ENCODE peak calls at places on chromosomes 1 and 21, in nine cellular contexts. O is HCT116; X is GM23338; M is left lung; W is CD8-positive, alpha-beta memory T cell; B is tibial nerve; K is left ventricle myocardium inferior; G is CD4-positive, alpha-beta memory T cell; C is GM23248. Y is an unnamed sample.

GRCh38 chr1:68826861-68827260 is 330.0 kb upstream of the DEPDC1 start:
- DNase-seq in K (no peak), B (no peak), W (no peak), C (no peak), G (no peak), O (no peak), M (no peak), X (no peak), Y (no peak)

GRCh38 chr1:25045480-25046193 is 115.6 kb upstream of the RUNX3 start:
- DNase-seq in G (no peak), O (no peak), W (no peak), K (no peak), C (no peak), B (no peak), X (no peak), M (no peak), Y (no peak)

GRCh38 chr1:41476807-41477361 is 7.6 kb downstream of the EDN2 start:
- DNase-seq in G (no peak), W (no peak), K (no peak), B (peak), M (no peak), C (no peak), O (no peak), X (no peak), Y (no peak)

GRCh38 chr1:220426989-220427388 is 100.9 kb upstream of the MARK1 start:
- DNase-seq in X (no peak), C (no peak), O (peak), G (no peak), K (no peak), M (no peak), B (no peak), W (no peak), Y (no peak)

GRCh38 chr21:18951291-18952038 is 547.9 kb upstream of the TMPRSS15 start:
- DNase-seq in B (no peak), M (no peak), K (no peak), G (no peak), W (no peak), X (peak), C (no peak), O (no peak), Y (no peak)

GRCh38 chr1:67571406-67571805 is 113.6 kb upstream of the GADD45A start:
- DNase-seq in K (no peak), M (no peak), G (no peak), C (no peak), O (no peak), W (no peak), B (no peak), X (no peak), Y (no peak)

GRCh38 chr1:58857673-58858343 is 74.0 kb upstream of the JUN start:
- DNase-seq in C (no peak), B (no peak), X (no peak), M (no peak), G (peak), W (no peak), O (no peak), K (no peak), Y (no peak)

GRCh38 chr1:154155282-154155681 is 409 bp upstream of the NUP210L start:
- DNase-seq in W (no peak), M (peak), X (peak), G (no peak), K (no peak), B (peak), O (no peak), C (peak), Y (no peak)

GRCh38 chr1:95133687-95134086 is 16.5 kb downstream of the TLCD4 start:
- DNase-seq in O (no peak), M (no peak), K (no peak), G (no peak), B (no peak), X (no peak), C (no peak), W (no peak), Y (no peak)

GRCh38 chr1:3504823-3505155 is 50.3 kb downstream of the ARHGEF16 start:
- DNase-seq in X (no peak), W (no peak), C (peak), M (no peak), G (no peak), K (no peak), B (peak), O (no peak), Y (no peak)

GRCh38 chr1:983736-984475 is 2.0 kb upstream of the PERM1 start:
- DNase-seq in C (peak), W (peak), X (peak), G (peak), O (no peak), B (no peak), K (peak), M (no peak), Y (peak)

GRCh38 chr1:32200226-32201010 is at the start of gene CCDC28B:
- DNase-seq in B (peak), W (peak), O (no peak), K (peak), X (peak), G (peak), C (peak), M (peak), Y (peak)

GRCh38 chr1:56710646-56711045 is 65.5 kb downstream of the PRKAA2 start:
- DNase-seq in C (peak), K (no peak), G (no peak), W (no peak), M (no peak), X (no peak), O (no peak), B (no peak), Y (no peak)

GRCh38 chr21:45598109-45598508 is 45.4 kb upstream of the PCBP3 start:
- DNase-seq in X (no peak), K (no peak), G (no peak), C (no peak), W (no peak), O (no peak), B (no peak), M (peak), Y (no peak)

GRCh38 chr1:29237906-29238600 is 1.7 kb downstream of the PTPRU start:
- DNase-seq in O (no peak), M (peak), B (no peak), W (no peak), X (peak), G (no peak), K (peak), C (peak), Y (no peak)

GRCh38 chr1:11364170-11364569 is 91.2 kb downstream of the UBIAD1 start:
- DNase-seq in M (no peak), B (no peak), C (no peak), G (no peak), O (peak), W (no peak), X (peak), K (no peak), Y (no peak)

GRCh38 chr1:186139706-186140105 is 235.3 kb downstream of the TPR start:
- DNase-seq in G (no peak), B (peak), M (no peak), C (peak), X (no peak), W (no peak), O (no peak), K (no peak), Y (no peak)

GRCh38 chr1:221045842-221046831 is 166.9 kb downstream of the HLX start:
- DNase-seq in B (no peak), G (no peak), O (no peak), K (no peak), W (no peak), X (no peak), M (no peak), C (peak), Y (no peak)

GRCh38 chr1:20729155-20729931 is 3.2 kb downstream of the SH2D5 start:
- DNase-seq in B (no peak), C (no peak), W (no peak), G (no peak), M (peak), X (no peak), O (no peak), K (no peak), Y (no peak)

GRCh38 chr1:166925791-166926483 is 49.4 kb downstream of the ILDR2 start:
- DNase-seq in B (no peak), K (no peak), O (no peak), C (peak), W (no peak), X (peak), M (no peak), G (no peak), Y (no peak)

GRCh38 chr1:183433703-183434102 is 15.5 kb upstream of the NMNAT2 start:
- DNase-seq in X (no peak), G (no peak), M (no peak), B (no peak), W (no peak), K (no peak), C (no peak), O (no peak), Y (no peak)

GRCh38 chr1:86460998-86461397 is 7.7 kb upstream of the CLCA1 start:
- DNase-seq in W (no peak), M (no peak), C (no peak), G (no peak), K (no peak), O (no peak), B (no peak), X (no peak), Y (no peak)

GRCh38 chr21:40683349-40683748 is 163.6 kb downstream of the DSCAM start:
- DNase-seq in M (no peak), K (no peak), C (no peak), B (no peak), W (no peak), O (no peak), X (no peak), G (no peak), Y (no peak)

GRCh38 chr1:153631047-153632022 is 2.5 kb upstream of the CHTOP start:
- DNase-seq in W (no peak), B (no peak), G (no peak), M (peak), K (no peak), O (no peak), C (peak), X (no peak), Y (peak)

GRCh38 chr1:54027848-54028247 is 9.9 kb upstream of the LDLRAD1 start:
- DNase-seq in C (no peak), W (no peak), M (no peak), K (peak), G (no peak), B (no peak), O (no peak), X (no peak), Y (no peak)

GRCh38 chr1:54679706-54680105 is 36.0 kb upstream of the TTC4 start:
- DNase-seq in O (no peak), C (no peak), G (no peak), W (no peak), M (no peak), B (no peak), K (no peak), X (no peak), Y (no peak)

GRCh38 chr1:10755977-10756521 is 40.4 kb downstream of the CASZ1 start:
- DNase-seq in G (peak), W (peak), B (no peak), K (peak), M (peak), O (no peak), X (no peak), C (peak), Y (no peak)

GRCh38 chr1:25922064-25922632 is 15.9 kb upstream of the STMN1 start:
- DNase-seq in B (no peak), O (no peak), X (peak), K (no peak), M (no peak), G (no peak), C (no peak), W (no peak), Y (no peak)

GRCh38 chr1:209601809-209602657 is 18.5 kb downstream of the CAMK1G start:
- DNase-seq in X (peak), B (peak), M (no peak), W (no peak), K (no peak), G (peak), O (peak), C (peak), Y (peak)

GRCh38 chr1:210883821-210884220 is 250.1 kb downstream of the KCNH1 start:
- DNase-seq in X (no peak), G (no peak), W (no peak), K (no peak), B (no peak), C (peak), O (no peak), M (no peak), Y (no peak)

GRCh38 chr1:46039571-46040052 is 92.8 kb downstream of the PIK3R3 start:
- DNase-seq in K (no peak), W (no peak), G (no peak), O (no peak), X (no peak), B (no peak), C (peak), M (no peak), Y (no peak)

GRCh38 chr1:209157514-209158285 is 425.8 kb upstream of the CAMK1G start:
- DNase-seq in K (no peak), B (no peak), W (no peak), C (no peak), M (no peak), O (no peak), X (peak), G (no peak), Y (no peak)

GRCh38 chr1:69862906-69863305 is 295.2 kb downstream of the LRRC7 start:
- DNase-seq in K (no peak), C (no peak), O (no peak), X (no peak), M (no peak), G (no peak), W (no peak), B (no peak), Y (no peak)

DNA sequence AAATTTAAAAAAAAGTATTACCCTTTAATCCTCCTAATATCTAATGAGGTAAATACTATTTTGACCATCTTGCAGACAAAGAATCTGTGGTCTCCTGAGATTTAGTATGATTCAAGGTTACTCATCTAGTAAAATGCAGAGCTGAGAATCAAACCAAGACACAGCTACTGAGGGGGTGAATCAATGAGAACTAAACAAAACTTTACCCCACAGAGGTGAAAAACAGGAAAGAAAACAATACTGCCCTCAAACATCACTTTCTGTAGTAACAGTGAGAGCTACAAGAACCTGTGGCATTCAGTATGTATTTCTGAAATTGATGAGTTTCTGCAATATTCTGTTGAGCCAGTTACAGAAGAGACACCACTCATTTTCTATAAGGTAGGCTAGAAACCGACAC is 85.1 kb downstream of the JAK1 start:
- DNase-seq in K (no peak), W (no peak), O (no peak), X (no peak), M (no peak), G (no peak), B (no peak), C (peak), Y (no peak)
- H3K27ac ChIP-seq in K (no peak), W (no peak), O (no peak), X (no peak), M (no peak), G (no peak), B (no peak), C (peak), Y (no peak)

GRCh38 chr1:115782571-115783281 is 14.2 kb upstream of the CASQ2 start:
- DNase-seq in K (no peak), W (no peak), G (no peak), M (no peak), O (peak), C (peak), X (peak), B (no peak), Y (no peak)
- H3K27ac ChIP-seq in K (no peak), W (no peak), G (no peak), M (no peak), O (no peak), C (peak), X (no peak), B (no peak), Y (no peak)

GRCh38 chr1:112431038-112431437 is 35.0 kb downstream of the CTTNBP2NL start:
- DNase-seq in C (no peak), G (no peak), B (no peak), X (no peak), W (no peak), O (no peak), K (no peak), M (no peak), Y (no peak)
- H3K27ac ChIP-seq in C (no peak), G (no peak), B (peak), X (no peak), W (no peak), O (no peak), K (peak), M (peak), Y (peak)

GRCh38 chr1:12562955-12563576 is 54.9 kb downstream of the DHRS3 start:
- DNase-seq in K (no peak), G (no peak), C (no peak), O (no peak), M (no peak), B (no peak), X (no peak), W (no peak), Y (no peak)

GRCh38 chr1:12566484-12567287 is 51.3 kb downstream of the DHRS3 start:
- DNase-seq in K (no peak), X (no peak), G (no peak), C (no peak), M (no peak), W (no peak), O (no peak), B (no peak), Y (no peak)

GRCh38 chr1:12567288-12567819 is 50.7 kb downstream of the DHRS3 start:
- DNase-seq in K (no peak), W (no peak), B (no peak), M (no peak), O (no peak), C (no peak), G (no peak), X (no peak), Y (no peak)

GRCh38 chr1:12565966-12566352 is 52.1 kb downstream of the DHRS3 start:
- DNase-seq in W (no peak), X (no peak), C (no peak), K (no peak), B (no peak), O (no peak), M (no peak), G (no peak), Y (no peak)

DNA sequence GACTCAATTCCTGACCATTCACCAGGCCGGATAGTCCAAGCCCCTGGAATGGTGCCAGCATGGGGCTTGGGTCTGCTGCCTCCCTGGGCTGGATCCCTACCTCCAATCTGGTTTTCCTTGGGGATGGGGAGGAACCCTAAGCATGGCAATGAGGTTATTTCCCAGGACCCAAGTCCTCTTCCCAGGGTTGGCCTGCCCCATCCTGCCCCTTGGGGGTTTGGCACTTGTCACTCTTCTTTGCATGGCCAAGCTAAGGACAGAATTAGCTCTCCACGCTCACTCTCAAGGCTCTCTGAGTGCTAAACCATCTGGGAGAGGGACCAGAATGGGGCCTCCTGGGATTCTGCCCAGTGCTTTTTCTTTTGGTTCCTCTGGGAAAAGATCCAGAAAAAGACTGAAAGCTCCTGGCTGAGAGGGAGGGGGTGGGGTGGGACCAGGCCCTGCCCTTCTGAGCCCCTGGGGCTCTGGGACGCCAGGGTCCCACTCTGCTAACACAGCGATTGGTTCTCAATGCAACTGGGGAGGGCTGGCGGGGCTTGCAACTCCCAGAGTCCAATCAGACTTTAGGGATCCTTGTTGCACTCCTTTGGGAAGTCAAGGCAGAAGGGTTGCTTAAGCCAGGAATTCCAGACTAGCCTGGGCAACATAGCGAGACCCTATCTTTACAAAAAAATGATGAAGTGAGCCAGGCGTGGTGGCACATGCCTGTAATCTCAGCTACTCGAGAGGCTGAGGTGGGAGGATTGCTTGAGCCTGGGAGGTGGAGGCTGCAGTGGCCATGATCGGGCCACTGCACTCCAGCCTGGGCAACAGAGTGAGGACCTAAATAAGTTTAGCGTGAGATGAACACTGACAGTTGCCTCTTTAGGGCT is 52.7 kb downstream of the DHRS3 start:
- DNase-seq in B (no peak), C (peak), X (no peak), W (no peak), M (no peak), G (no peak), K (no peak), O (no peak), Y (no peak)
- H3K27ac ChIP-seq in B (peak), C (no peak), X (no peak), W (no peak), M (no peak), G (no peak), K (peak), O (no peak), Y (peak)

GRCh38 chr1:17014671-17015567 is 3.2 kb upstream of the ATP13A2 start:
- DNase-seq in X (peak), B (no peak), G (no peak), M (peak), C (no peak), W (no peak), O (no peak), K (no peak), Y (no peak)

GRCh38 chr1:17013598-17014320 is 2.0 kb upstream of the ATP13A2 start:
- DNase-seq in G (no peak), C (no peak), B (peak), O (no peak), W (no peak), M (peak), X (no peak), K (no peak), Y (no peak)

GRCh38 chr1:17011439-17012307 is at the start of gene ATP13A2:
- DNase-seq in C (peak), X (peak), K (peak), W (peak), G (peak), M (peak), B (peak), O (peak), Y (peak)

GRCh38 chr1:17010601-17011438 is 908 bp downstream of the ATP13A2 start:
- DNase-seq in K (peak), B (peak), C (peak), M (peak), G (peak), X (no peak), W (peak), O (no peak), Y (no peak)

DNA sequence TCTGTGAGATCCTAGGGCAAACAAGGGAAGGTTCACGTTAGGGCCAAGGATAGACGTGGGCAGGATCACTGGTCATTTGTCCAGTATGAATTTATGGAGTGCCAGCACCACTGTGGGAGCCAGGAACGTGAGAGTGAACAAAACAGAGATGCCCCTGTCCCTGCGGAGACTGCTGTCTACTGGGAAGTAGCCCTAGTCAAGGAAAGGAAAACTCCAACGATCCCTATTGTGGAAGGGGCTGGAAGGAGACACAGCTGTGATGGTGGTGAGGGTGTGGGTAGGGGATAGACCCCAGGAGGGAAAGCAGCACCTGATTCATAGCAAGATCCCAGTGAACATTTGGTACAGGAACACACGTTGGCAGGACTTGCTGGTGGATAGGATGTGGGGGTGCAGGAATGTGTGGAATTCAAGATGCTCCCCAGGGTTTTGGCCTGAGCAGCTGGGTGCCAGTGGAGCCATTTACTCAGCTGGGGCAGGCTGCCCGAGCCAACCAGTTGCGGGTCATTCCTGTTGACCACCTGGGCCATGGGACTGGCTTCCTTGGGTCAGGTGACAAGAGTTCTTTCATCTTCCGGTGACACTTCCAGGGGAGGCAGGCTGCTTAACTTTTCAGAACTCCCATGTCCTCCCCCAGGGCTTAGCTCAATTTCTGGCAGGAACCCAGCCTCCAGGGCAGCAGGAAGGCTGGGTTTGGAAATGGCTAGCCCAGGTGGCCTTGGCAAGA is 1.2 kb upstream of the ATP13A2 start:
- DNase-seq in M (no peak), B (no peak), X (peak), C (peak), O (no peak), W (no peak), G (no peak), K (no peak), Y (no peak)
- H3K27ac ChIP-seq in M (no peak), B (peak), X (peak), C (no peak), O (no peak), W (no peak), G (no peak), K (no peak), Y (no peak)